ENCODE peak calls at places on chromosomes 1 and 21, in six cellular contexts. R is neuronal stem cell; G is SJSA1; X is A549; I is body of pancreas; E is CD8-positive, alpha-beta T cell. S is an unnamed sample. For H3K4me1, the result is how much of the 10 kb centered on the place peaks cover.

GRCh38 chr1:222105393-222105737 is 363.5 kb upstream of the DUSP10 start:
- DNase-seq in I (peak), R (no peak), E (no peak), X (peak), G (no peak), S (no peak)

GRCh38 chr1:39829791-39830533 is 41.3 kb upstream of the BMP8B start:
- DNase-seq in E (no peak), G (no peak), X (no peak), I (no peak), R (no peak), S (no peak)

GRCh38 chr1:3091334-3091733 is 22.3 kb downstream of the PRDM16 start:
- DNase-seq in G (no peak), X (no peak), R (no peak), I (no peak), E (no peak), S (no peak)

GRCh38 chr1:66271904-66272254 is 262.1 kb upstream of the SGIP1 start:
- DNase-seq in X (peak), E (no peak), G (peak), R (no peak), I (peak), S (peak)

GRCh38 chr1:242147096-242147976 is 148.4 kb upstream of the MAP1LC3C start:
- DNase-seq in R (no peak), I (no peak), G (no peak), E (no peak), X (no peak), S (no peak)

GRCh38 chr1:51518033-51518729 is 885 bp downstream of the EPS15 start:
- DNase-seq in E (peak), X (peak), R (peak), I (peak), G (peak), S (peak)

GRCh38 chr1:107877749-107878148 is 87.2 kb downstream of the VAV3 start:
- DNase-seq in X (no peak), R (no peak), I (no peak), E (no peak), G (no peak), S (no peak)

GRCh38 chr1:18556364-18556763 is 74.3 kb upstream of the PAX7 start:
- DNase-seq in R (no peak), G (no peak), E (no peak), I (no peak), X (peak), S (no peak)

GRCh38 chr1:246959944-246960693 is 28.4 kb upstream of the AHCTF1 start:
- DNase-seq in I (no peak), R (no peak), E (no peak), X (no peak), G (no peak), S (no peak)

GRCh38 chr1:242784807-242785206 is 260.3 kb upstream of the PLD5 start:
- DNase-seq in I (no peak), E (no peak), G (no peak), X (no peak), R (no peak), S (no peak)

GRCh38 chr1:115300087-115300856 is 37.8 kb downstream of the NGF start:
- DNase-seq in R (peak), E (no peak), X (no peak), I (no peak), G (no peak), S (no peak)

GRCh38 chr1:113394043-113394862 is 3.9 kb downstream of the MAGI3 start:
- DNase-seq in R (no peak), G (no peak), E (no peak), I (no peak), X (no peak), S (no peak)

GRCh38 chr1:231315887-231316286 is 21.8 kb downstream of the EXOC8 start:
- DNase-seq in X (peak), R (peak), I (peak), G (peak), E (peak), S (no peak)

DNA sequence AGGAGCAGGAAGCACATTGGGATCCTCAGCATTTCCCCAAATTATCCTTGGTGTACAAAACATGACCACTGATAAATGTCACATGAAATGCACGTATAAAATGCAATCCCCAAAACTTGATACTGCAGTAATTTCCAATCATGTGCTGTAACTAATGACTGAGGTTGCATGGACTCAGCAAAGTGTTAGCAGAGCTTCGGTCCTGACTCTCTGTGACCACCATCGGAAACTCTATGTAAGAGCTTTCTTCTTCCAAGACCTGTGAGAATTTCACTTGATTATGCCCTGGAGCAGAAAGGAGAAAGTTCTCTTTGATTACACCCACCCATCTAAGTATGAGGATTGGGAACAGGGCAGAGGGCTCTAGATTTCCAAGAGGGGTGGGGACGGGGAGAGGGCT is 908 bp downstream of the CD53 start:
- DNase-seq in R (no peak), G (no peak), X (no peak), I (no peak), E (no peak), S (no peak)
- H3K27ac ChIP-seq in R (no peak), G (no peak), X (no peak), I (peak), E (peak), S (no peak)

GRCh38 chr1:21937034-21937371 is at the start of gene HSPG2:
- DNase-seq in I (no peak), X (no peak), E (no peak), G (no peak), R (no peak), S (no peak)

GRCh38 chr1:21937372-21938121 is 437 bp upstream of the HSPG2 start:
- DNase-seq in X (no peak), I (peak), E (peak), G (peak), R (peak), S (peak)

GRCh38 chr1:21935393-21935804 is 1.7 kb downstream of the HSPG2 start:
- DNase-seq in X (no peak), I (no peak), E (no peak), G (no peak), R (no peak), S (peak)

GRCh38 chr1:21935891-21936365 is 1.2 kb downstream of the HSPG2 start:
- DNase-seq in E (no peak), R (no peak), I (peak), X (no peak), G (no peak), S (no peak)

GRCh38 chr1:21936366-21937031 is 611 bp downstream of the HSPG2 start:
- DNase-seq in G (no peak), X (no peak), R (no peak), I (no peak), E (no peak), S (peak)
- H3K4me3 ChIP-seq in G (peak), X (peak), R (peak), I (peak), E (no peak), S (peak)

DNA sequence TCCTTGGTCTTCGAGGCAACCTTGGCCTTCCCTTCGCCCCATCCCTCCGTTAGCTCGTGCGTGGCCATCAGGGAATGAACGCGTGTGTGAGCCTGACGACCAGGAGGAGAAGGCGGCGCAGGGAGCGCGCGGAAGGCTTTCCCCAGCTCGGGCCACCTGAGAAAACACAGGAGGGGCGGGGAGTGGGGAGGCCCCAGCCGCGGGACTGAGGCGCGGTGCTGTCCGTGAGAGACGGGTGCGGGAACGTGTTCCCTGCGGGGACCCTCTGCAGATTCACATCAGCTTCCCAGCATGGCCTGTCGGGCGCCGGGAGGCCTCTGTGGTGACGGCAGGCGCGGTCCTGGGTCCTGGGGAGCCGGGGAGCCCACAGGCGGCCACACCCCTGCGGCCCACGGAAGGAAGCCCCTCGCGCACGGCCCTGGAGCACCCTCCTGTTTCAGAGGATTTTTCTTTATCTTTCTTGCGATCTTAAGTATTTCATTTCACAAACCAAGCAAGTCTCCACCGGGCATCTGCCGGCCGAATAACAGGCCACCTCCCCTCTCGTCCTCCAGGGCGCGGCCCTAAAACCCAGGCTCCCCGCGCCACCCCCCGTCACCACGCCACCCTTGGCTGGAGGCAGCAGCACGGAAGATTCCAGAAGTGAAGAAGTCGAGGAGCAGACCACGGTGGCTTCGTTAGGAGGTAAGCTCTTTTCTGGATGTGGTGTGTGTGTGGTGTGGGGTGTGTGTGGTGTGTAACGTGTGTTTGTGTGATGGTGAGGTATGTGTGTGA is 66.3 kb downstream of the SLC19A1 start:
- DNase-seq in I (no peak), G (no peak), R (no peak), X (no peak), E (no peak), S (peak)
- H3K4me1 ChIP-seq in I (under half), G (under half), R (under half), X (under half), E (under half), S (under half)

GRCh38 chr1:99658031-99658290 is 12.0 kb downstream of the PALMD start:
- DNase-seq in R (no peak), G (no peak), I (no peak), X (no peak), E (no peak), S (no peak)
- H3K27ac ChIP-seq in R (no peak), G (no peak), I (no peak), X (no peak), E (no peak), S (no peak)

GRCh38 chr1:90925928-90926869 is 95.6 kb downstream of the ZNF644 start:
- DNase-seq in E (no peak), R (no peak), X (no peak), I (no peak), G (no peak), S (no peak)
- H3K4me3 ChIP-seq in E (no peak), R (no peak), X (no peak), I (no peak), G (no peak), S (no peak)

GRCh38 chr1:41683681-41684500 is 199.4 kb upstream of the EDN2 start:
- DNase-seq in I (no peak), R (no peak), G (no peak), X (no peak), E (peak), S (no peak)
- H3K4me1 ChIP-seq in I (under half), R (under half), G (under half), X (under half), E (under half), S (under half)

DNA sequence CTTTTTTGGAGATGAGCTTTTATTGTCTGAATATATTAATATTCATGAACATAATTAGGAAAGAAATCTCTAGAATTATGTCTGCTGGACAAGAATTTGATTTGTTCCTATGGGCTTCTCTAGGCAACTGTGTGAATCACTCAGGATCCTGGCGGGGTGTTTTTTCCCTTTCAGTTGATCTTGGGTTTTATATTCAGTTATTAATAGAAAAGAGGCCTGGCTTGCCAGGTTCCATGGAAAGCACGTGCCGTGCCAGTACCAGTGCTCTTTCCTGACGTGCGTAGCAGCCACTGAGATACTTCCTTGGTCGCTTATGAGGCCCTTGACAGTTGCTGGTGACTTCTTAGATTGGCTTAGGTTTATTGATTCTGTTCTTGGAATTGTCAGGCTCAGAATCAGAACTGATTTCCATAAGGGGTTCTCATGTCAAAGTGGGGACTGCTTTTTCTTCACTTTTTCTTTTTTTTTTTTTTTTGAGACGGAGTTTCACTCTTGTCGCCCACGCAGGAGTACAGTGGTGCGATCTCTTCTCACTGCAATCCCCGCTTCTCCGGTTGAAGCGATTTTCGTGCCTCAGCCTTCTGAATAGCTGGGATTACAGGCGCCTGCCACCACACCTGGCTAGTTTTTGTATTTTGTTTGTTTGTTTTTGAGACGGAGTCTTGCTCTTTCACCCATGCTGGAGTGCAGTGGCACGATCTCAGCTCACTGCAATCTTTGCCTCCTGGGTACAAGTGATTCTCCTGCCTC is 48.7 kb upstream of the KIF1B start:
- DNase-seq in E (no peak), X (no peak), G (no peak), R (no peak), I (peak), S (peak)
- H3K27ac ChIP-seq in E (no peak), X (no peak), G (no peak), R (no peak), I (no peak), S (peak)

DNA sequence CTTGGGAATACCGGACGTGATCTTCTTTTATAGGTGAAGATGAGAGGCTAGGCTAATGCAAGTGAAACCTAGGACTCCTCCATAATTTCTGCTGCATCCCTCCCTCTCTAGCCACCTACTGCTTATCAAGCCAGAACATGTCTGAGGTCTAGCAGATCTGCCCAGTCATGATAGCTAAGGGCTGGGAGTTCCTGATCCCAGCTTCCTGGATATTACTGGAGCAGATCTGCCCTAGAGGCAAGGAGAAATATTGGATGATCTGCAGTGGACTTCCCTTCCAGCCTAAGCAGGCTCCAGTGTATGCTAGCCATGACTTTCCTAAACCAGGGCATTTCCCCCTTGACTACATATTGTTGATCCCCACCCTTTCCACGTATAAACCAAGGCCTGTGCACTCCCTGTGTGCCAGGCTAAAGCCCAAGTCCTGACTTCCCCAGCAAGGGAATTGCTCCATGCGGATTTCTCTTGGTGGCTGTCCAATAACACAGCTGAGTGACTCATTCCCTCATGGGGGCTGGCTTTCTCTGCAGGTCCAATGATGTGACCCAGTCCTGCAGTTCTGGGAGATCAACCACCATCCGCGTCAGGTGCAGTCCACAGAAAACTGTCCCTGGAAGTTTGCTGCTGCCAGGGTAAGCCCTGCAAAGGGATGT is 15.5 kb upstream of the SARS1 start:
- DNase-seq in R (no peak), G (peak), I (peak), E (no peak), X (peak), S (no peak)
- H3K4me3 ChIP-seq in R (no peak), G (no peak), I (no peak), E (no peak), X (no peak), S (no peak)

GRCh38 chr1:234535763-234536515 is 57.0 kb upstream of the TARBP1 start:
- DNase-seq in R (peak), G (peak), E (no peak), I (peak), X (no peak), S (peak)
- H3K4me1 ChIP-seq in R (under half), G (half or more), E (under half), I (half or more), X (under half), S (under half)